ENCODE peak calls at places on chromosomes 1 and 21, in seven cellular contexts. A is stomach, S is K562, N is H1, E is tibial nerve, G is adrenal gland, R is sigmoid colon. V is an unnamed sample.

GRCh38 chr1:159817276-159818041 is 9.2 kb upstream of the SLAMF8 start:
- DNase-seq in A (no peak), S (no peak), N (no peak), E (no peak), G (peak; percentile 54), R (no peak), V (no peak)

GRCh38 chr21:42298237-42298636 is 17.0 kb downstream of the TFF3 start:
- DNase-seq in A (no peak), S (no peak), N (no peak), E (no peak), G (no peak), R (no peak), V (no peak)

GRCh38 chr21:39109163-39109530 is 74.1 kb downstream of the PSMG1 start:
- DNase-seq in A (no peak), S (no peak), N (no peak), E (no peak), G (no peak), R (no peak), V (no peak)

GRCh38 chr1:234040446-234041317 is 136.2 kb downstream of the SLC35F3 start:
- DNase-seq in A (no peak), S (no peak), N (no peak), E (no peak), G (no peak), R (no peak), V (no peak)

GRCh38 chr1:246703581-246703980 is 20.6 kb upstream of the SCCPDH start:
- DNase-seq in A (peak; percentile 46), S (no peak), N (no peak), E (no peak), G (peak; percentile 49), R (no peak), V (no peak)

GRCh38 chr1:217189362-217189761 is 441.5 kb downstream of the GPATCH2 start:
- DNase-seq in A (no peak), S (no peak), N (no peak), E (no peak), G (no peak), R (no peak), V (no peak)

GRCh38 chr21:44834951-44835646 is 17.2 kb upstream of the SUMO3 start:
- DNase-seq in A (no peak), S (peak; percentile 64), N (no peak), E (no peak), G (no peak), R (no peak), V (no peak)

GRCh38 chr1:204544321-204544720 is 28.1 kb downstream of the MDM4 start:
- DNase-seq in A (no peak), S (no peak), N (no peak), E (no peak), G (no peak), R (no peak), V (no peak)

GRCh38 chr1:44405804-44406743 is 1.0 kb downstream of the RNF220 start:
- DNase-seq in A (no peak), S (no peak), N (peak; percentile 77), E (no peak), G (no peak), R (no peak), V (no peak)

GRCh38 chr1:25342846-25343245 is 4.7 kb downstream of the TMEM50A start:
- DNase-seq in A (no peak), S (no peak), N (no peak), E (no peak), G (no peak), R (no peak), V (no peak)

GRCh38 chr1:920506-920905 is 3.2 kb upstream of the SAMD11 start:
- DNase-seq in A (no peak), S (no peak), N (no peak), E (no peak), G (no peak), R (no peak), V (no peak)

GRCh38 chr1:92169606-92170005 is 48.1 kb upstream of the C1orf146 start:
- DNase-seq in A (no peak), S (no peak), N (no peak), E (no peak), G (no peak), R (no peak), V (no peak)

GRCh38 chr1:36342426-36343185 is 19.2 kb upstream of the EVA1B start:
- DNase-seq in A (peak; percentile 52), S (peak; percentile 48), N (peak; percentile 79), E (peak; percentile 39), G (peak; percentile 68), R (peak; percentile 75), V (no peak)

GRCh38 chr1:234408757-234409156 is 35.5 kb downstream of the COA6 start:
- DNase-seq in A (no peak), S (no peak), N (no peak), E (no peak), G (no peak), R (no peak), V (no peak)

GRCh38 chr1:31396633-31397351 is 16.2 kb upstream of the SERINC2 start:
- DNase-seq in A (no peak), S (peak; percentile 40), N (no peak), E (no peak), G (no peak), R (no peak), V (no peak)

GRCh38 chr1:40980453-40981121 is 1.1 kb downstream of the CTPS1 start:
- DNase-seq in A (peak; percentile 30), S (peak; percentile 42), N (no peak), E (no peak), G (no peak), R (no peak), V (no peak)

GRCh38 chr1:32948905-32949304 is 15.7 kb downstream of the RNF19B start:
- DNase-seq in A (no peak), S (no peak), N (no peak), E (no peak), G (peak; percentile 26), R (no peak), V (no peak)

GRCh38 chr1:63326473-63327380 is 4.4 kb downstream of the FOXD3 start:
- DNase-seq in A (no peak), S (no peak), N (peak; percentile 59), E (no peak), G (no peak), R (no peak), V (no peak)

GRCh38 chr1:63326106-63326472 is 3.7 kb downstream of the FOXD3 start:
- DNase-seq in A (no peak), S (no peak), N (peak; percentile 60), E (no peak), G (no peak), R (no peak), V (no peak)

GRCh38 chr1:63328140-63328521 is 5.8 kb downstream of the FOXD3 start:
- DNase-seq in A (no peak), S (no peak), N (no peak), E (no peak), G (no peak), R (no peak), V (no peak)

GRCh38 chr1:63329621-63330330 is 7.4 kb downstream of the FOXD3 start:
- DNase-seq in A (no peak), S (no peak), N (peak; percentile 71), E (no peak), G (no peak), R (no peak), V (no peak)

DNA sequence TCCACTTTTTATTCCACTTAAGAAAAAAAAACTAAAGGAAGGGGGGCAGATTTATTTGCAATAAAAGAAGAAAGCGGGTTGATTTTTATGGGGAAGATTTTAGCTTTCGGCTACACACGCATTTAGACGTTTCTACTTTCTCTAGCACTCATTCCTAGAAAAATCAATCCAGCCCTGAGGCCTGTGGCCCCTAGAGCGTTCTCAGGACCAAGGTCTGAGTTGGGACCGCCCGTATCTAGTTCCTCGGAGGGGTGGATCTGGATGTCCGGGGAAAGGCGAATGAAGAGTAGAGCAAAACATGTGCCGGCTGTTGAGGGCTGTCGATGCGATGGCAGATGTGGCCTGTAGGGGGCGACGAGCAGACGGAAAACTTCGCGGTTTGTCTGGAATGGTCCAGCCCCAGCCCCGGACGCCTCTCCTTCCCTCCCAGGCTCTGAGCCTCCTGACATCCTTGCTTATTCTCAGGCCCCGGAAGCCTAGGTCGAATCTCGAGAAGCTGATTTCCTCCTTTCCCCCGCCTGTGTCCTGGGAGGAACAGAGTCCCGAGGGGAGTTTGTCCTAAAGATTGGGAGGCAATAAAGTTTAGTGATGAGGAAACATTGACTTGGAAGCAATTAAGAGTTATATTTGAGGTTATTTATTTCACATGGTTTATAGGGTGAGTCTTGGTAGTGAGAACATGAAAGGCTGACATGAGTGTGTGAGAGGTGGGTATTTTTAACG is 5.2 kb downstream of the FOXD3 start:
- DNase-seq in A (peak; percentile 62), S (peak; percentile 79), N (peak; percentile 97), E (no peak), G (peak; percentile 57), R (peak; percentile 77), V (no peak)
- TF ChIP-seq CTCF in A (no peak), S (peak; percentile 78), N (peak; percentile 98), E (peak; percentile 82), G (peak; percentile 30), R (peak; percentile 56), V (peak; percentile 7)

GRCh38 chr1:17011439-17012307 is at the start of gene ATP13A2:
- DNase-seq in A (peak; percentile 89), S (peak; percentile 97), N (peak; percentile 86), E (peak; percentile 56), G (peak; percentile 75), R (peak; percentile 85), V (no peak)
- TF ChIP-seq POLR2A in A (no peak), S (no peak), N (no peak), E (no peak), G (peak; percentile 33), R (no peak), V (no peak)

DNA sequence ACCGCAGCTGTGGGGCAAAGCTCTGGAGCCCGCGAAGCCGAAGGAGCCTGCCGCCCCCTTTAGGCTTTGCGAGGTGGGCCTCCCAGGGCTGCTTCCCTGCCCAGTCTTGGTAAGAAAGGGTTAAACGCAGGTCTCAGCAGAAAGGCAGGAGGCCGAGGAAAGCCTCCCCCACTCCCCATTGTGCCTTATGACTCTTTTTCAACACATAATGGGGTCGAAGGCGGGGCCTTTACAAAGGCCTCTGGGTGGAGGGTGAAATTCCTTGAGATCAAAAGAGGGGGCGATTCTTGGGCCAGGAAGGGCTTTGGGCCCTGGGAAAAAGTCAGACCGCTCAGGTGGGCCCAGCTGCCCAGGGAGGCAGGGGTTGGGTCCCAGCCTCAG is 880 bp downstream of the ALPL start:
- DNase-seq in A (no peak), S (no peak), N (peak; percentile 77), E (no peak), G (no peak), R (no peak), V (no peak)
- TF ChIP-seq CTCF in A (no peak), S (no peak), N (peak; percentile 10), E (peak; percentile 5), G (no peak), R (no peak), V (no peak)

GRCh38 chr21:33950425-33951079 is 34.9 kb upstream of the ATP5PO start:
- DNase-seq in A (no peak), S (no peak), N (peak; percentile 34), E (no peak), G (no peak), R (no peak), V (no peak)

GRCh38 chr21:33949516-33950424 is 34.2 kb upstream of the ATP5PO start:
- DNase-seq in A (no peak), S (no peak), N (peak; percentile 29), E (no peak), G (no peak), R (no peak), V (no peak)

GRCh38 chr21:33947451-33948095 is 32.0 kb upstream of the ATP5PO start:
- DNase-seq in A (peak; percentile 79), S (peak; percentile 86), N (peak; percentile 46), E (peak; percentile 69), G (peak; percentile 95), R (peak; percentile 96), V (peak; percentile 98)

GRCh38 chr21:33948951-33949444 is 33.4 kb upstream of the ATP5PO start:
- DNase-seq in A (no peak), S (no peak), N (peak; percentile 45), E (no peak), G (no peak), R (no peak), V (peak; percentile 70)

GRCh38 chr21:33948096-33948950 is 32.7 kb upstream of the ATP5PO start:
- DNase-seq in A (peak; percentile 72), S (peak; percentile 60), N (peak; percentile 75), E (no peak), G (peak; percentile 78), R (peak; percentile 86), V (no peak)
- TF ChIP-seq POLR2A in A (no peak), S (no peak), N (no peak), E (no peak), G (no peak), R (no peak), V (no peak)

V was measured in vagina.